ENCODE peak calls at places on chromosomes 7 and 10, in nine cellular contexts. S, Y, B, M, A, U, D, V and R are unnamed samples.

GRCh38 chr7:93171606-93172226 is 23.5 kb upstream of the SAMD9L start:
- DNase-seq in V (no peak), M (no peak), U (no peak), D (peak; percentile 44), S (no peak), Y (no peak), A (no peak), B (no peak), R (no peak)

GRCh38 chr7:24024689-24025088 is 259.3 kb upstream of the NPY start:
- DNase-seq in A (no peak), B (peak; percentile 73), D (no peak), S (no peak), U (no peak), Y (no peak), M (no peak), V (no peak), R (peak; percentile 2)

GRCh38 chr7:69896100-69896499 is 297.8 kb downstream of the AUTS2 start:
- DNase-seq in M (no peak), A (no peak), B (no peak), S (no peak), D (no peak), Y (no peak), U (no peak), V (no peak), R (no peak)

GRCh38 chr10:75103881-75104686 is 7.4 kb upstream of the SAMD8 start:
- DNase-seq in M (no peak), Y (no peak), A (no peak), U (no peak), V (no peak), S (no peak), D (no peak), B (no peak), R (no peak)

GRCh38 chr7:95501261-95501816 is 15.6 kb downstream of the ASB4 start:
- DNase-seq in A (no peak), D (no peak), B (peak; percentile 46), M (no peak), V (no peak), S (no peak), U (no peak), Y (no peak), R (no peak)

GRCh38 chr7:16651391-16652254 is 5.6 kb downstream of the BZW2 start:
- DNase-seq in B (no peak), S (no peak), Y (no peak), A (no peak), V (no peak), M (no peak), U (no peak), D (no peak), R (no peak)

GRCh38 chr7:129664029-129665012 is 52.8 kb downstream of the NRF1 start:
- DNase-seq in S (peak; percentile 85), Y (peak; percentile 85), M (no peak), A (no peak), B (peak; percentile 72), V (no peak), U (peak; percentile 36), D (peak; percentile 86), R (peak; percentile 32)

GRCh38 chr7:16212032-16212431 is 209.3 kb downstream of the CRPPA start:
- DNase-seq in Y (no peak), M (no peak), A (no peak), V (no peak), U (no peak), S (no peak), D (no peak), B (no peak), R (no peak)

GRCh38 chr10:112875474-112876267 is 74.4 kb upstream of the TCF7L2 start:
- DNase-seq in U (peak; percentile 16), S (peak; percentile 68), M (no peak), D (peak; percentile 75), B (peak; percentile 81), V (no peak), Y (peak; percentile 81), A (no peak), R (peak; percentile 53)

GRCh38 chr10:125141860-125142484 is 18.4 kb downstream of the CTBP2 start:
- DNase-seq in A (peak; percentile 33), U (no peak), Y (no peak), S (no peak), V (no peak), B (no peak), D (no peak), M (no peak), R (no peak)

GRCh38 chr7:142482899-142483658 is 225.2 kb upstream of the PRSS58 start:
- DNase-seq in V (no peak), B (peak; percentile 69), U (no peak), A (peak; percentile 74), D (peak; percentile 72), Y (peak; percentile 60), M (no peak), S (peak; percentile 58), R (no peak)

GRCh38 chr7:85186521-85187241 is at the start of gene SEMA3D:
- DNase-seq in S (peak; percentile 87), Y (peak; percentile 88), D (peak; percentile 94), M (peak; percentile 47), B (peak; percentile 83), V (peak; percentile 61), A (peak; percentile 89), U (no peak), R (no peak)

GRCh38 chr7:57204411-57204811 is 72.2 kb upstream of the ZNF479 start:
- DNase-seq in M (no peak), U (no peak), A (no peak), S (no peak), D (no peak), B (no peak), V (no peak), Y (no peak), R (no peak)

GRCh38 chr10:6297951-6298381 is 95.2 kb downstream of the PFKFB3 start:
- DNase-seq in A (no peak), Y (no peak), B (peak; percentile 58), U (no peak), M (no peak), D (no peak), V (no peak), S (no peak), R (peak; percentile 44)

DNA sequence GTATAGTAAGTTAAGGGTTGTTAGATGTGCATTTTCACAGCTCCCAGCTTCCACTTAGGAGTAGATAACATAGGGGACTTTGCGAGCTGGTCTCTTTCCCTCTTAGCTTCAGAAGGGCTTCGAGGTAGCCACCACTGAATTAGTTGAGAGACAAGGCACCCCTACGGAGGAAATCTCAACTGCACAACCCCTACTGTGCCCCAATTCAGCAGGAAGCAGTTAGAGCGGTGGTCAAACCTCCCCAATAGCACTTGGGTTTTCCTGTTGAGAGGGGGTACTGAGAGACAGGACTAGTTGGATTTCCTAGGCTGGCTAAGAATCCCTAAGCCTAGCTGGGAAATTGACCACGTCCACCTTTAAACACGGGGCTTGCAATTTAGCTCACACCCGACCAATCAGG is 1.1 kb upstream of the HERPUD2 start:
- DNase-seq in M (no peak), D (no peak), B (no peak), V (no peak), Y (no peak), U (no peak), A (no peak), S (no peak), R (no peak)
- H3K4me3 ChIP-seq in M (no peak overlapping the region), D (peak overlapping the region; percentile 96), B (peak overlapping the region; percentile 92), V (no peak overlapping the region), Y (peak overlapping the region; percentile 94), U (peak overlapping the region; percentile 92), A (peak overlapping the region; percentile 70), S (peak overlapping the region; percentile 89), R (peak overlapping the region; percentile 98)

DNA sequence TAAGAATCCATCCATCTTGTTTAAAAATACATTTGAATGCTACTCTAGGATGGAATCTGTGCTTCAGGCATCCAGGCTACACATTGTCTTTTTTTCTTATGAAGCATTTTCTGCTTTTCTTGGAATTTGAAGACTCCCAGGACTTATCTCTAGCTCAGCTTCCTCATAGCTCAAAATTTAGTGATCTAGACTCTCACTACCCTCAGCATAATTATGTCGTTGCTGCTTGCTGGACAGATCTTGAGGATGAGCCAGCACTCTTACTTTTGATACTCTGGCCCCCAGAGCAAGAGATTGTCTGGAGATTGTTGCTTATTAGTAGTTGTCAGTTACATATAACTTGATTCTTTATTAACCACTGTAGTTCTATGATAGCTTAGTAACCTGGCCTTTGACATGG is 83.3 kb upstream of the FGL2 start:
- DNase-seq in V (no peak), S (no peak), M (no peak), Y (no peak), U (no peak), D (no peak), B (peak; percentile 13), A (no peak), R (no peak)
- H3K4me3 ChIP-seq in V (no peak overlapping the region), S (no peak overlapping the region), M (no peak overlapping the region), Y (no peak overlapping the region), U (no peak overlapping the region), D (no peak overlapping the region), B (no peak overlapping the region), A (no peak overlapping the region), R (no peak overlapping the region)

DNA sequence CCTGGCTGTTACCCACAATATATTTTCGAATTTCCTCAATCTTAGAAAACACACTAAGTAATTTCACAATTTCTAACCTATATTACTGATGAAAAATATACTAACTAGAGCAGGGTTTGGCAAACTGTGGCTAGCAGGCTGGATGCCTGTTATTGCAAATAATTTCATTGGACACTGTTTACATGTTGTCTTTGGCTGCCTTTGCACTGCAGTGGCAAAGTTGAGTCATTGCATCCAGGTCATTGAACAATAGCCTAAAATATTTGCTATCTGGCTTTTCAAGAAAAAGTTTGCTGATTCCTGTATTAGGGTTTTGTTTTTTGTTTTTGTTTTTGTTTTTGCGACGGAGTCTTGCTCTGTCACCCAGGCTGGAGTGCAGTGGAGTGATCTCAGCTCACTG is 47.2 kb downstream of the KIF11 start:
- DNase-seq in D (peak; percentile 74), B (peak; percentile 52), S (peak; percentile 75), M (no peak), U (peak; percentile 3), Y (peak; percentile 86), V (no peak), A (no peak), R (peak; percentile 26)
- H3K4me3 ChIP-seq in D (no peak overlapping the region), B (no peak overlapping the region), S (no peak overlapping the region), M (no peak overlapping the region), U (no peak overlapping the region), Y (no peak overlapping the region), V (no peak overlapping the region), A (no peak overlapping the region), R (no peak overlapping the region)

GRCh38 chr7:101854084-101854865 is 36.8 kb downstream of the CUX1 start:
- DNase-seq in S (no peak), Y (no peak), A (no peak), B (no peak), M (no peak), D (no peak), U (no peak), V (no peak), R (no peak)

GRCh38 chr7:101858437-101859385 is 41.3 kb downstream of the CUX1 start:
- DNase-seq in S (no peak), D (no peak), M (peak; percentile 22), Y (no peak), V (no peak), A (no peak), B (no peak), U (no peak), R (no peak)

GRCh38 chr7:101856488-101857357 is 39.3 kb downstream of the CUX1 start:
- DNase-seq in B (peak; percentile 90), D (peak; percentile 85), M (peak; percentile 81), Y (peak; percentile 86), V (peak; percentile 73), U (peak; percentile 24), S (peak; percentile 87), A (peak; percentile 94), R (peak; percentile 59)

GRCh38 chr7:101857358-101857794 is 40.0 kb downstream of the CUX1 start:
- DNase-seq in Y (no peak), D (no peak), U (no peak), V (no peak), B (no peak), A (no peak), M (no peak), S (no peak), R (no peak)

GRCh38 chr7:101853684-101854083 is 36.3 kb downstream of the CUX1 start:
- DNase-seq in Y (no peak), A (no peak), V (no peak), S (no peak), B (no peak), M (no peak), D (no peak), U (no peak), R (no peak)
- H3K4me3 ChIP-seq in Y (no peak overlapping the region), A (no peak overlapping the region), V (no peak overlapping the region), S (no peak overlapping the region), B (no peak overlapping the region), M (no peak overlapping the region), D (no peak overlapping the region), U (no peak overlapping the region), R (no peak overlapping the region)